ENCODE peak calls at places on chromosomes 11 and 22, in seven cellular contexts. P is IMR-90, J is heart left ventricle, M is right lobe of liver, Y is ovary, S is adrenal gland, E is sigmoid colon. W is an unnamed sample.

GRCh38 chr22:48588151-48588880 is 1239.4 kb downstream of the BRD1 start:
- DNase-seq in P (no peak), J (no peak), M (no peak), Y (no peak), S (no peak), E (no peak), W (no peak)

GRCh38 chr11:57072640-57073039 is 83.9 kb downstream of the OR5AK2 start:
- DNase-seq in P (peak; percentile 97), J (no peak), M (no peak), Y (no peak), S (peak; percentile 20), E (no peak), W (no peak)

GRCh38 chr11:92580931-92581330 is 356.3 kb downstream of the FAT3 start:
- DNase-seq in P (no peak), J (no peak), M (no peak), Y (no peak), S (no peak), E (no peak), W (no peak)

GRCh38 chr11:46342237-46342636 is 5.0 kb upstream of the DGKZ start:
- DNase-seq in P (no peak), J (peak; percentile 64), M (no peak), Y (peak; percentile 35), S (no peak), E (no peak), W (no peak)

GRCh38 chr11:61092280-61092766 is 10.0 kb upstream of the CD5 start:
- DNase-seq in P (no peak), J (no peak), M (no peak), Y (no peak), S (no peak), E (no peak), W (no peak)

GRCh38 chr22:22164541-22165272 is 79.9 kb upstream of the VPREB1 start:
- DNase-seq in P (no peak), J (no peak), M (no peak), Y (no peak), S (no peak), E (no peak), W (no peak)

GRCh38 chr11:110152199-110152598 is 59.0 kb downstream of the ZC3H12C start:
- DNase-seq in P (no peak), J (no peak), M (no peak), Y (no peak), S (no peak), E (no peak), W (no peak)

GRCh38 chr11:46352063-46352841 is 5.0 kb downstream of the DGKZ start:
- DNase-seq in P (no peak), J (peak; percentile 60), M (no peak), Y (no peak), S (peak; percentile 71), E (no peak), W (no peak)

GRCh38 chr22:20380486-20380885 is 13.5 kb upstream of the ZNF74 start:
- DNase-seq in P (no peak), J (no peak), M (no peak), Y (no peak), S (no peak), E (no peak), W (no peak)

DNA sequence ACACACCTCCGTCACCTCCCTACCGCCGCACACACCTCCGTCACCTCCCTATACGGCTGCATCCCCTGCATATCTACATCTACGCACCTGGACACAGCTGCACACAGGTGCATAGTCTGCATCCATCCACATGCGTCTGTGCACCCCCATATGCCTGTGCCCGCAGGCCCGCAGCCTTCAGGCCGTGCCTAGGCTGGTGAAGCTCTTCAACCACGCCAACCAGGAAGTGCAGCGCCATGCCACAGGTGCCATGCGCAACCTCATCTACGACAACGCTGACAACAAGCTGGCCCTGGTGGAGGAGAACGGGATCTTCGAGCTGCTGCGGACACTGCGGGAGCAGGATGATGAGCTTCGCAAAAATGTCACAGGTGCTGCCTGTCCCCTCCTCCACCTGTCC is 4.8 kb downstream of the PKP3 start:
- DNase-seq in P (no peak), J (no peak), M (no peak), Y (no peak), S (no peak), E (no peak), W (no peak)
- TF ChIP-seq POLR2A in P (no peak), J (no peak), M (no peak), Y (no peak), S (no peak), E (no peak), W (no peak)

GRCh38 chr11:64777449-64778222 is 706 bp downstream of the SF1 start:
- DNase-seq in P (peak; percentile 75), J (peak; percentile 87), M (peak; percentile 88), Y (peak; percentile 78), S (peak; percentile 80), E (peak; percentile 91), W (peak; percentile 90)
- TF ChIP-seq POLR2A in P (peak; percentile 47), J (no peak), M (no peak), Y (no peak), S (peak; percentile 58), E (no peak), W (no peak)

DNA sequence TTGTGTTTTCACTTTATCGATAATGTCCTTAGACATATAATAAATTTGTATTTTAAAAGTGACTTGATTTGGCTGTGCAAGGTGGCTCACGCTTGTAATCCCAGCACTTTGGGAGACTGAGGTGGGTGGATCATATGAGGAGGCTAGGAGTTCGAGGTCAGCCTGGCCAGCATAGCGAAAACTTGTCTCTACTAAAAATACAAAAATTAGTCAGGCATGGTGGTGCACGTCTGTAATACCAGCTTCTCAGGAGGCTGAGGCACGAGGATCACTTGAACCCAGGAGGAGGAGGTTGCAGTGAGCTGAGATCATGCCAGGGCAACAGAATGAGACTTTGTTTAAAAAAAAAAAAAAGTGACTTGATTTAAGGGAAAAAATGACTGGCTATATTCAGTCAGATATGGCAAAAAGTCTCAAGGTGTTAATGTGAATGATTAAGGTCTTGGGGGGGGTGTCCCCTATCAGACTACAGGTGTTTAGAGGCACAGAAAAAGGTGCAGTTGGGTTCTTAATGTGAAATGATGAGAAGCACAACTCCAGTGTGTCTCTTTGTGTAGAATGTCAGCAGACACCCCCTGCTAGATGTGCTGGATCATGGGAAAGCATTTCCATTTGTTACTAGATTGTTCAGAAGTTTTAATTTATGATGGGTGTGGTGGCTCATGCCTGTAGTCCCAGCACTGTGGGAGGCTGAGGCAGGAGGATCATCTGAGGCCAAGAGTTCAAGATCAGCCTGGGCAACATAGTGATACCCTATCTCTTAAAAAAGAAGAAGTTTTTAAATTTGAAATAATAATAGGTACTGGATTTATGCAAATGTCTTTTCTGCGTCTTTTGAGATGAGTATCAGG is 17.0 kb downstream of the NEAT1 start:
- DNase-seq in P (peak; percentile 48), J (peak; percentile 4), M (no peak), Y (no peak), S (peak; percentile 49), E (peak; percentile 62), W (no peak)
- TF ChIP-seq POLR2A in P (no peak), J (no peak), M (peak; percentile 35), Y (no peak), S (no peak), E (no peak), W (no peak)

DNA sequence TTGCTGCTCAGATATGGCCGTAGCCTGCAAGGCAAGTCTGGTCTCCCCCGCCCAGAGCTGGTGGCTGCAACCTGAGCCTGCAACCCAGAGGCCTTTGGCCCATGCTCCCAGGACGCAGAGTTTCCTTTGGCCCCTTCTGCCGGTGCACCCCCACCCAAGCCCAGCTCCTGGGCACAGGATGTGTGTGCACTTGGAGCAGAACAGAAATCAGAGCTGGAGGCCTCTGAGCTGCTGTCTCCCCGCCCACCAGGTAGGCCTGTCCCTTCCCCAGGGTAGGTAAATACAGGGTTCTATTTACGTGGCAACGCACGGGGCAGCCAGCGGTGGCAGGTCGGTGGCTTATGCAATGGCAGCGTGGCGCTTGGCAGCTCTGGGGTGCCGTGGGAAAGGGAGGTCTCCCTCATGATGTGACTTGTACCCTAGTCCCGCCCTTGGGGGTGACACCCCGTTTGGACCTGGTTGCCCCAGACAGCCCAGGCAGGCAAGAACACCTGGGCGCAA is 20.9 kb upstream of the MYEOV start:
- DNase-seq in P (no peak), J (no peak), M (peak; percentile 43), Y (no peak), S (no peak), E (no peak), W (no peak)
- TF ChIP-seq POLR2A in P (no peak), J (no peak), M (no peak), Y (no peak), S (no peak), E (no peak), W (no peak)

GRCh38 chr22:29390270-29390669 is 1.9 kb upstream of the AP1B1 start:
- DNase-seq in P (no peak), J (no peak), M (no peak), Y (no peak), S (no peak), E (no peak), W (no peak)

GRCh38 chr22:29385305-29385704 is 3.1 kb downstream of the AP1B1 start:
- DNase-seq in P (no peak), J (no peak), M (no peak), Y (no peak), S (no peak), E (no peak), W (no peak)

GRCh38 chr22:29388759-29389090 is 355 bp upstream of the AP1B1 start:
- DNase-seq in P (no peak), J (no peak), M (no peak), Y (no peak), S (no peak), E (no peak), W (no peak)

GRCh38 chr22:29385748-29386147 is 2.6 kb downstream of the AP1B1 start:
- DNase-seq in P (no peak), J (peak; percentile 44), M (no peak), Y (no peak), S (peak; percentile 60), E (no peak), W (peak; percentile 56)

DNA sequence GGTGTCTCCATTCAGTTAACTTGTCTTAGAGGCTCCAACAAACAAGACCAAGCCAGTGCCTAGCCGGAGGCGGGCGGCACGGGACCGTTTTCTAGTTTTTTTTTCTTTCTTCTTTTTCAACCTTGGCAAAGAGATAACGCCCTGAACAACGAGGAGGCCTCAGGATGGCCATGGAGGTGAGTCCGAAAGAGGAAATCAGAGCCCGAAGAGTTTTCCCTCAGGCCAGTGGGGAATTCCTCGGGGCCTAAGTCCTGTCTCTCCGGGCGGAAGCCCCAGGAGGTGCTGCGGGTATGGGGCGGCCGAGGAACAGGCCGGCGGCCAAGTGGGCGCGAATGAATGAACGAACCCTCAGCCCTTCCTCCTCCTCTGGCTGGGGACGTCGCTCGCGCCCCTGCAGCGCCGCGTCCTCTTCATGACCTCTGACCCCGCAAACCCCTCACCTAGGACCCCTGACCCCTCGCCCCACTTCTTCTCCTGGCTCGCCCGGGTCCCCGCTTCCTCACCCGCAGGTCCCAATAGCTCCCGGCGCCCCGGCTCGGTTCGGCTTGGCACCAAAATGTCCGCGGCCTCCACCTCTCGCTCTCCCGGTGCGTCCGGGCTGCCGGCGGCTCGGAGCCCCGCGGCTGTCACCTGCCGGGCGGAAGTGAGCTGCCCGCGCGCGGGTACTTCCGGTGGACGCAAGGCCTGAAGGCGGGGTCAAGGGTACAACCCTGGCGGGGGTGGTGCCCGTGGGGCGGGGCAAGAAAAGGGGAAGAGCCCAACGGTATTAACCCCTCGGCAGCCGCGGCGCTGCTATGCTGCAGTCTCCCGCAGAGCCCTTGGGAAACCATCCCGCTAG is at the start of gene AP1B1:
- DNase-seq in P (peak; percentile 84), J (peak; percentile 94), M (peak; percentile 96), Y (peak; percentile 91), S (peak; percentile 95), E (peak; percentile 96), W (peak; percentile 96)
- TF ChIP-seq POLR2A in P (no peak), J (peak; percentile 58), M (peak; percentile 73), Y (peak; percentile 19), S (peak; percentile 68), E (no peak), W (peak; percentile 20)

W was measured in suprapubic skin.